ENCODE peak calls at places on chromosome 2, in nine cellular contexts. Q, L, A, Y, O, J, C, P and D are unnamed samples.

GRCh38 chr2:173077506-173078177 is 2.0 kb downstream of the MAP3K20 start:
- DNase-seq in J (no peak), P (no peak), A (no peak), O (no peak), Y (no peak), Q (peak; percentile 39), C (no peak), L (peak; percentile 42), D (no peak)

GRCh38 chr2:10444463-10444862 is 3.7 kb downstream of the ODC1 start:
- DNase-seq in A (no peak), J (no peak), Q (no peak), Y (no peak), C (no peak), P (no peak), O (no peak), L (no peak), D (no peak)

GRCh38 chr2:240351826-240352426 is 83.5 kb upstream of the GPC1 start:
- DNase-seq in A (no peak), O (no peak), L (no peak), J (no peak), Y (peak; percentile 81), C (no peak), P (no peak), Q (no peak), D (no peak)

GRCh38 chr2:191915750-191916149 is 68.9 kb upstream of the CAVIN2 start:
- DNase-seq in A (no peak), L (no peak), Q (no peak), P (no peak), C (no peak), O (no peak), Y (no peak), J (no peak), D (no peak)

GRCh38 chr2:190887089-190887488 is 6.5 kb downstream of the GLS start:
- DNase-seq in L (peak; percentile 51), J (no peak), Y (no peak), P (no peak), C (no peak), Q (no peak), A (no peak), O (no peak), D (no peak)

GRCh38 chr2:240929364-240930095 is 23.4 kb downstream of the CROCC2 start:
- DNase-seq in O (no peak), C (no peak), P (peak; percentile 3), A (no peak), Y (no peak), Q (no peak), L (no peak), J (no peak), D (no peak)

GRCh38 chr2:176161817-176162626 is 4.9 kb downstream of the HOXD3 start:
- DNase-seq in A (no peak), J (no peak), C (no peak), L (peak; percentile 13), O (no peak), Y (no peak), Q (no peak), P (no peak), D (no peak)

GRCh38 chr2:218547978-218548377 is 20.2 kb downstream of the USP37 start:
- DNase-seq in C (no peak), Q (no peak), A (no peak), Y (no peak), J (no peak), O (no peak), L (no peak), P (no peak), D (no peak)

GRCh38 chr2:98465456-98466201 is 21.0 kb downstream of the INPP4A start:
- DNase-seq in C (no peak), Y (peak; percentile 82), Q (no peak), J (no peak), L (peak; percentile 53), O (peak; percentile 63), P (no peak), A (peak; percentile 89), D (no peak)

GRCh38 chr2:218618102-218618860 is 10.6 kb downstream of the PLCD4 start:
- DNase-seq in C (no peak), O (no peak), P (no peak), Q (no peak), A (no peak), Y (no peak), L (peak; percentile 30), J (peak; percentile 14), D (no peak)

GRCh38 chr2:170711196-170711773 is 3.9 kb upstream of the SP5 start:
- DNase-seq in A (no peak), P (no peak), J (peak; percentile 60), O (no peak), Q (no peak), C (no peak), Y (no peak), L (no peak), D (no peak)

GRCh38 chr2:239805043-239805329 is 220.2 kb downstream of the NDUFA10 start:
- DNase-seq in Q (no peak), J (no peak), C (no peak), P (no peak), Y (no peak), A (no peak), L (no peak), O (no peak), D (no peak)

GRCh38 chr2:152098798-152099654 is at the start of gene CACNB4:
- DNase-seq in Y (no peak), J (peak; percentile 25), C (no peak), A (peak; percentile 5), L (peak; percentile 3), Q (no peak), P (peak; percentile 82), O (no peak), D (no peak)

GRCh38 chr2:100334929-100335328 is 12.6 kb upstream of the LONRF2 start:
- DNase-seq in J (no peak), L (no peak), O (no peak), Y (no peak), P (no peak), C (no peak), Q (no peak), A (no peak), D (no peak)

GRCh38 chr2:207041279-207041678 is 102.0 kb downstream of the CPO start:
- DNase-seq in P (peak; percentile 45), Q (no peak), C (no peak), Y (no peak), A (no peak), J (peak; percentile 55), O (no peak), L (no peak), D (no peak)

GRCh38 chr2:191272064-191272463 is 26.9 kb downstream of the MYO1B start:
- DNase-seq in Y (no peak), Q (no peak), O (no peak), J (no peak), C (no peak), L (no peak), P (no peak), A (no peak), D (no peak)

GRCh38 chr2:101277111-101277510 is 24.4 kb downstream of the CNOT11 start:
- DNase-seq in L (peak; percentile 67), Y (no peak), A (no peak), O (no peak), C (no peak), P (no peak), J (peak; percentile 38), Q (no peak), D (no peak)

GRCh38 chr2:105235388-105236059 is 6.0 kb upstream of the GPR45 start:
- DNase-seq in Y (peak; percentile 37), O (peak; percentile 51), C (no peak), A (peak; percentile 61), P (peak; percentile 65), Q (peak; percentile 51), L (peak; percentile 75), J (peak; percentile 93), D (peak; percentile 56)

GRCh38 chr2:157257312-157258252 is at the start of gene GALNT5:
- DNase-seq in O (no peak), L (peak; percentile 74), J (peak; percentile 69), P (peak; percentile 33), C (no peak), Q (no peak), A (peak; percentile 16), Y (no peak), D (no peak)

GRCh38 chr2:10835052-10835970 is 22.7 kb upstream of the PDIA6 start:
- DNase-seq in Q (no peak), P (peak; percentile 91), J (peak; percentile 83), L (peak; percentile 60), O (peak; percentile 75), A (peak; percentile 82), C (no peak), Y (no peak), D (peak; percentile 2)

GRCh38 chr2:173184031-173185004 is 108.7 kb downstream of the MAP3K20 start:
- DNase-seq in Q (peak; percentile 90), P (peak; percentile 26), L (peak; percentile 97), O (no peak), C (no peak), A (peak; percentile 61), Y (no peak), J (peak; percentile 90), D (peak; percentile 96)